ENCODE peak calls at places on chromosomes 12 and 14, in nine cellular contexts. P is CD8-positive, alpha-beta memory T cell; D is aorta; O is A549; M is small intestine; L is foreskin fibroblast; I is suprapubic skin; H is right cardiac atrium; R is lung. S is an unnamed sample.

GRCh38 chr12:118330421-118331018 is 42.2 kb downstream of the TAOK3 start:
- DNase-seq in P (no peak), D (no peak), O (no peak), M (peak; percentile 64), L (peak; percentile 79), I (no peak), H (no peak), R (no peak), S (peak; percentile 61)

GRCh38 chr12:19388131-19388549 is 51.2 kb upstream of the AEBP2 start:
- DNase-seq in P (no peak), D (no peak), O (no peak), M (no peak), L (peak; percentile 29), I (peak; percentile 47), H (no peak), R (no peak), S (no peak)

GRCh38 chr12:30138483-30138882 is 354.7 kb upstream of the TMTC1 start:
- DNase-seq in P (no peak), D (no peak), O (no peak), M (no peak), L (no peak), I (no peak), H (no peak), R (no peak), S (no peak)

GRCh38 chr12:48678561-48679185 is 3.4 kb downstream of the KANSL2 start:
- DNase-seq in P (no peak), D (no peak), O (no peak), M (no peak), L (no peak), I (no peak), H (no peak), R (no peak), S (no peak)

GRCh38 chr14:53452005-53452678 is 299.0 kb upstream of the DDHD1 start:
- DNase-seq in P (no peak), D (no peak), O (no peak), M (peak; percentile 65), L (no peak), I (no peak), H (no peak), R (no peak), S (no peak)

GRCh38 chr12:89825591-89826449 is 117.2 kb upstream of the ATP2B1 start:
- DNase-seq in P (no peak), D (no peak), O (peak; percentile 64), M (peak; percentile 25), L (peak; percentile 6), I (no peak), H (no peak), R (no peak), S (peak; percentile 54)

GRCh38 chr12:47547077-47547476 is 158.8 kb downstream of the RPAP3 start:
- DNase-seq in P (no peak), D (no peak), O (no peak), M (no peak), L (peak; percentile 26), I (no peak), H (no peak), R (no peak), S (no peak)

GRCh38 chr12:65891987-65892481 is 67.8 kb downstream of the HMGA2 start:
- DNase-seq in P (no peak), D (peak; percentile 89), O (peak; percentile 64), M (peak; percentile 33), L (peak; percentile 97), I (peak; percentile 90), H (peak; percentile 82), R (peak; percentile 76), S (peak; percentile 13)

GRCh38 chr12:19301688-19302640 is 137.3 kb upstream of the AEBP2 start:
- DNase-seq in P (no peak), D (no peak), O (no peak), M (no peak), L (no peak), I (no peak), H (no peak), R (no peak), S (no peak)

GRCh38 chr12:69732088-69732487 is 6.6 kb upstream of the RAB3IP start:
- DNase-seq in P (no peak), D (no peak), O (no peak), M (no peak), L (no peak), I (no peak), H (no peak), R (no peak), S (no peak)

DNA sequence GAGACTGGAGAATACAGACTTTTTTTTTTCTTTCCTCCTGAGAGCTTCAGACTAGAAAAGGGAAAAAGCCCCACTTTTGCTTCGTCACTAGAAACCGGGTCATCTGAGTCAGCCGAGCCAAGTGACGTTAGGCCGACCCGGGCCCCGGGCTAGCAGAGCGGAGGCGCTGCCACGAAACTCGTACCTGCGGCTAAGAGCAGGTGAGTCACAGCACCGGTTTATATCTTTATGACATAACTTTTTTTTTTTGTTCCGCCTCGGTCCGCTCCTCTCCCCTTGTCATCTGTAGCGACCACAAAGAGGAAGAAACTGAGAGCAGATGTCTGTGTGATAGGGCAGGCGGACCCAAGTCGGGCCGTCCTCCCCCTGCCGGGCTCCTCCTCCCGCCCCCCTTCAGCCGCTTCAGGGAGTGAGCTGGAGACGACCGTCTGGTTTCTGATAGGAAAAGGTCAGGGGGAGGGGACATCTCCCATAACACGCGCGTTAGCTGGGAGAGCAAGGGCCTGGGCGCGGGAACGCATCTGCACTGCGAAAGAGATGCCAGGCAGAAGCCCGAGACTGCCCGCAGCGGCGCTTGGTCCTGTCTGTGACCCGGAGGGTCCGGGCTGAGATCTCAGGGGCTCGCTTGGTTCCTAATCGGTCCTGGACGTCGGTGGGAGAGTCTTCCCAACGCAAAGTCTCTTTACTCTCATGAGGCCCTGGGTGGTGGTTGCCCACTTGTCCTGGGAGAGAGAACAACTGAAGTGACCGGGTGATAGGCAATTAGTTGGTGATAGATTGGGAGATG is 573 bp downstream of the TTC6 start:
- DNase-seq in P (peak; percentile 17), D (peak; percentile 73), O (peak; percentile 86), M (peak; percentile 86), L (no peak), I (no peak), H (no peak), R (peak; percentile 86), S (peak; percentile 4)
- H3K4me3 ChIP-seq in P (peak overlapping the region; percentile 15), D (no peak overlapping the region), O (peak overlapping the region; percentile 92), M (peak overlapping the region; percentile 63), L (peak overlapping the region; percentile 22), I (peak overlapping the region; percentile 52), H (peak overlapping the region; percentile 67), R (no peak overlapping the region), S (no peak overlapping the region)

DNA sequence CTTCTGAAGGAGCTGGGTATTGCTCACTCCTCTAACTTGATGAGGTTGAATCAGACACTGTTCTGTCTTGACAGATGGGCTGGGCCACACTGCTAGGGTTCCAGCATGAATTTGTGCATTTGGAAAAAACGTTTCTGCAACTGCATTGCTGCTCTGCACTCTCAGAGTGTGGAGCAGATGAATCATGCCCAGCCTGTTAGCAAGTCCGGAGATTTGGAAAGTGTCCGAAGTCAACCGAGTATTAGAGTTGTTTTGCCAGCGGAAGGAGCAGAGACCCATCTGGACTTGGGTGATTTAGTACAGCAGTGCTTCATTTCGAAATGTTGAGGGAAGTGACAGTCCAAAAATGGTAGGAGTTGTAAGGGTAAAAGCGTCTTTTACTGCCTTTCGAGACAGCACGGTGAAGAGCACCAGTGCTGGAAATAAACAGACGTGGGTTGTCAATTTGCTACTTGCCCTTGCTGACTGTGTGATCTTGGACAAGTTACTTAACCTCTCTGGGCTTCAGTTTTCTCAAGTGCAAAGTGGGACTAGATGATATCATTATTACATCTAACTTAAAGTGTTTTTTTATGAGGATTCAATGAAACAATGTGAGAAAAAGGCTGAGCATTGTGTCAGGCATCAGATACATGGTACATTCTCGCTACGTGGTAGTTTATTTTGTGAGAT is 139.5 kb downstream of the CHST11 start:
- DNase-seq in P (no peak), D (no peak), O (no peak), M (no peak), L (peak; percentile 95), I (peak; percentile 71), H (peak; percentile 45), R (peak; percentile 34), S (no peak)
- H3K4me3 ChIP-seq in P (no peak overlapping the region), D (no peak overlapping the region), O (no peak overlapping the region), M (no peak overlapping the region), L (no peak overlapping the region), I (no peak overlapping the region), H (no peak overlapping the region), R (no peak overlapping the region), S (no peak overlapping the region)

GRCh38 chr14:20418501-20418909 is 5.2 kb upstream of the TEP1 start:
- DNase-seq in P (no peak), D (no peak), O (no peak), M (peak; percentile 99), L (no peak), I (no peak), H (no peak), R (no peak), S (no peak)
- H3K4me3 ChIP-seq in P (no peak overlapping the region), D (no peak overlapping the region), O (no peak overlapping the region), M (no peak overlapping the region), L (no peak overlapping the region), I (no peak overlapping the region), H (no peak overlapping the region), R (no peak overlapping the region), S (no peak overlapping the region)

GRCh38 chr12:1663440-1664132 is 27.3 kb upstream of the ADIPOR2 start:
- DNase-seq in P (no peak), D (no peak), O (no peak), M (no peak), L (no peak), I (no peak), H (no peak), R (no peak), S (no peak)

GRCh38 chr12:1660304-1661187 is 30.3 kb upstream of the ADIPOR2 start:
- DNase-seq in P (peak; percentile 42), D (no peak), O (no peak), M (peak; percentile 99), L (peak; percentile 24), I (no peak), H (peak; percentile 66), R (peak; percentile 90), S (peak; percentile 12)

GRCh38 chr12:1661553-1662335 is 29.1 kb upstream of the ADIPOR2 start:
- DNase-seq in P (peak; percentile 85), D (peak; percentile 98), O (peak; percentile 83), M (peak; percentile 97), L (peak; percentile 96), I (peak; percentile 94), H (peak; percentile 93), R (peak; percentile 89), S (peak; percentile 87)

GRCh38 chr12:1665366-1665765 is 25.5 kb upstream of the ADIPOR2 start:
- DNase-seq in P (no peak), D (no peak), O (no peak), M (no peak), L (no peak), I (no peak), H (no peak), R (no peak), S (no peak)

GRCh38 chr12:1662761-1663439 is 28.0 kb upstream of the ADIPOR2 start:
- DNase-seq in P (peak; percentile 33), D (no peak), O (peak; percentile 67), M (peak; percentile 90), L (peak; percentile 31), I (no peak), H (peak; percentile 47), R (peak; percentile 74), S (peak; percentile 75)
- H3K4me3 ChIP-seq in P (no peak overlapping the region), D (no peak overlapping the region), O (peak overlapping the region; percentile 65), M (no peak overlapping the region), L (no peak overlapping the region), I (peak overlapping the region; percentile 19), H (peak overlapping the region; percentile 1), R (no peak overlapping the region), S (peak overlapping the region; percentile 47)

GRCh38 chr14:51650721-51651387 is 856 bp upstream of the FRMD6 start:
- DNase-seq in P (no peak), D (no peak), O (no peak), M (no peak), L (no peak), I (no peak), H (peak; percentile 36), R (no peak), S (peak; percentile 33)
- H3K4me3 ChIP-seq in P (peak overlapping the region; percentile 62), D (peak overlapping the region; percentile 60), O (peak overlapping the region; percentile 52), M (peak overlapping the region; percentile 65), L (peak overlapping the region; percentile 100), I (peak overlapping the region; percentile 94), H (peak overlapping the region; percentile 76), R (peak overlapping the region; percentile 64), S (peak overlapping the region; percentile 94)